ENCODE peak calls at places on chromosomes 5 and 9, in four cellular contexts. O is left ventricle myocardium inferior; C is CD8-positive, alpha-beta memory T cell; A is neural progenitor cell. Q is an unnamed sample.

GRCh38 chr5:178940569-178941360 is at the start of gene ZNF454:
- DNase-seq in A (no peak), O (peak; percentile 93), C (no peak), Q (peak; percentile 97)

GRCh38 chr5:95930141-95930540 is 31.5 kb downstream of the ELL2 start:
- DNase-seq in C (no peak), O (no peak), A (no peak), Q (no peak)

GRCh38 chr5:111966290-111966689 is 209.3 kb upstream of the NREP start:
- DNase-seq in A (no peak), C (no peak), O (no peak), Q (no peak)

GRCh38 chr9:33468797-33469621 is 4.7 kb downstream of the NOL6 start:
- DNase-seq in A (no peak), O (no peak), C (no peak), Q (peak; percentile 66)

GRCh38 chr5:74579215-74579614 is 61.3 kb downstream of the ENC1 start:
- DNase-seq in O (no peak), A (no peak), C (peak; percentile 52), Q (no peak)

GRCh38 chr5:67817652-67818051 is 397.9 kb upstream of the PIK3R1 start:
- DNase-seq in A (no peak), O (no peak), C (no peak), Q (peak; percentile 51)

GRCh38 chr9:21075484-21075883 is 2.3 kb downstream of the IFNB1 start:
- DNase-seq in A (peak; percentile 36), C (no peak), O (no peak), Q (no peak)

GRCh38 chr5:74766348-74766886 is 500 bp downstream of the GFM2 start:
- DNase-seq in O (no peak), A (peak; percentile 48), C (peak; percentile 20), Q (no peak)

GRCh38 chr9:69542942-69543704 is 129.0 kb downstream of the APBA1 start:
- DNase-seq in O (peak; percentile 31), A (peak; percentile 93), C (no peak), Q (no peak)

GRCh38 chr5:68086443-68086842 is 129.1 kb upstream of the PIK3R1 start:
- DNase-seq in A (no peak), C (no peak), O (no peak), Q (no peak)

GRCh38 chr5:74738406-74738805 is 28.5 kb downstream of the GFM2 start:
- DNase-seq in C (no peak), O (no peak), A (no peak), Q (no peak)

GRCh38 chr9:36163840-36164175 is 5.4 kb upstream of the CCIN start:
- DNase-seq in C (no peak), O (no peak), A (no peak), Q (peak; percentile 10)

GRCh38 chr5:121189569-121190305 is 661.9 kb upstream of the FTMT start:
- DNase-seq in O (no peak), C (no peak), A (no peak), Q (no peak)

GRCh38 chr5:159779481-159779880 is 136.8 kb upstream of the ADRA1B start:
- DNase-seq in A (no peak), C (no peak), O (no peak), Q (no peak)

GRCh38 chr9:112921549-112921948 is 30.9 kb upstream of the SLC46A2 start:
- DNase-seq in C (no peak), A (peak; percentile 62), O (no peak), Q (no peak)

GRCh38 chr5:126054593-126055347 is 368.4 kb upstream of the GRAMD2B start:
- DNase-seq in A (no peak), C (no peak), O (no peak), Q (no peak)

GRCh38 chr9:126668058-126668457 is 54.3 kb downstream of the LMX1B start:
- DNase-seq in A (no peak), C (no peak), O (no peak), Q (no peak)

GRCh38 chr5:161544350-161544765 is 2.2 kb downstream of the GABRB2 start:
- DNase-seq in C (no peak), O (no peak), A (peak; percentile 82), Q (no peak)

GRCh38 chr9:15696979-15697378 is 144.1 kb downstream of the CCDC171 start:
- DNase-seq in O (no peak), C (no peak), A (no peak), Q (no peak)

GRCh38 chr5:179792612-179793469 is 945 bp upstream of the LTC4S start:
- DNase-seq in O (peak; percentile 51), C (no peak), A (no peak), Q (no peak)

GRCh38 chr5:132094393-132095076 is 20.9 kb downstream of the CSF2 start:
- DNase-seq in O (no peak), C (no peak), A (no peak), Q (no peak)

GRCh38 chr9:18002718-18003438 is 424.0 kb downstream of the SH3GL2 start:
- DNase-seq in A (no peak), C (no peak), O (no peak), Q (no peak)

GRCh38 chr9:15135167-15135792 is 171.7 kb downstream of the TTC39B start:
- DNase-seq in C (peak; percentile 33), O (no peak), A (peak; percentile 90), Q (no peak)

GRCh38 chr9:70609542-70610286 is 195.3 kb upstream of the KLF9 start:
- DNase-seq in C (no peak), A (no peak), O (no peak), Q (no peak)
- H3K27ac ChIP-seq in C (no peak overlapping the region), A (no peak overlapping the region), O (peak overlapping the region; percentile 60), Q (no peak overlapping the region)

GRCh38 chr5:71533614-71534013 is 53.5 kb upstream of the MCCC2 start:
- DNase-seq in C (peak; percentile 34), A (no peak), O (no peak), Q (no peak)

GRCh38 chr5:71533142-71533541 is 54.0 kb upstream of the MCCC2 start:
- DNase-seq in A (no peak), O (no peak), C (no peak), Q (no peak)

GRCh38 chr5:71537681-71538080 is 49.5 kb upstream of the MCCC2 start:
- DNase-seq in O (no peak), A (peak; percentile 18), C (no peak), Q (no peak)
- H3K36me3 ChIP-seq in O (peaks cover 66% of the 10 kb centered on the region), A (peaks cover 26% of the 10 kb centered on the region), C (peaks cover 19% of the 10 kb centered on the region), Q (peaks cover 11% of the 10 kb centered on the region)

DNA sequence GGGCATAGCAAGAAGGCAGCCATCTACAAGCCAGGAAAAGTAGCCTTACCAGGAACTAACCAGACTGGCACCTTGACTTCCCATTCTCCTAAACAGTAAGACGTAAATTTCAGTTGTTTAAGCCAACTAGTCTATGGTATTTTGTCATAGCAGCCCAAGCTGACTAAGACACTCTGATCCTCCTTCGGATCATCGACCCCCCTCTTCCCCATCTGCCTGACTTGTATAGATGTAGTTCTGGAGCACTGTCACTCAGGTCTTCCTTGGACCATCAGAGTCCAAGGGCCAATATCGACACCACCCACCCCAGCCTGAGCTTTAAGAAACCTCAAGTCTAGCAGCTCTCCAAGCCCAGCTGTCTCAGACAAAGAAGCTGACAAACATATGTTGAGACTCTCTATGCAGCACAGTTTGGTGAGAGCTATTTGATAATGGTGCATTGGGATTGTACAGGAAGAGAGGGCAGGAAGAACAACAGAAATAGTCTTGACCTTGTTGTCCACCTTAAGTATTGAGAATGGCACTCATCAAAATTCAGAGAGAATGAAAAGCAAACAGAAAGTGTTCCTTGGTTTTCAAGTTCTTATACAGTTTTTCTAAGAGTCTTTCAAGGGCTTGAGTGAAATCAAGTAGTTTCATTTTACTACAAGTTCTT is 122.4 kb upstream of the RAI14 start:
- DNase-seq in A (no peak), O (no peak), C (no peak), Q (no peak)
- H3K27ac ChIP-seq in A (no peak overlapping the region), O (no peak overlapping the region), C (no peak overlapping the region), Q (no peak overlapping the region)

GRCh38 chr5:168455201-168455600 is 31.1 kb upstream of the RARS1 start:
- DNase-seq in A (no peak), C (no peak), O (no peak), Q (no peak)

GRCh38 chr5:168464214-168464613 is 22.1 kb upstream of the RARS1 start:
- DNase-seq in O (no peak), A (no peak), C (no peak), Q (no peak)

GRCh38 chr5:168464641-168465040 is 21.6 kb upstream of the RARS1 start:
- DNase-seq in O (no peak), C (no peak), A (no peak), Q (no peak)

GRCh38 chr5:168457542-168457941 is 28.7 kb upstream of the RARS1 start:
- DNase-seq in A (no peak), O (no peak), C (no peak), Q (no peak)

GRCh38 chr5:168460606-168461005 is 25.7 kb upstream of the RARS1 start:
- DNase-seq in C (no peak), A (no peak), O (no peak), Q (no peak)
- H3K36me3 ChIP-seq in C (no peaks in the 10 kb centered on the region), A (no peaks in the 10 kb centered on the region), O (no peaks in the 10 kb centered on the region), Q (peaks cover 57% of the 10 kb centered on the region)

DNA sequence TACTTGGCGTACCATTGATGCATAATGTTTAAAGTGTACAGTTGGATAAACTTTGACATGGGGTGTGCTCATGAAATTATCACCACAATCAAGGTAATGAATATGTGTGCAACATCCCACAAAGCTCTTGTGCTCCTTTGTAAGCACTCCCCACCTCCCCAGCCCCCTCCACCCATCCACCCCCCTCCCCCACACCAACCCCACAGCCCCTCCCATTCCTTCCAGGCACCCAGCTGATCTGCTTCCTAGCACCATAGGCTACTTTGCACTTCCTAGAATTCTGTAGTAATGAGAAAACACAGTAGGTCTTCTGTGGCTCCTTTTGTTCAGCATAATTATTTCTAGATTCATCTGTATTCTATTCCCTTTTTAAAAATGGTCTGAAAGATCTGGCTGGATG is 24.5 kb downstream of the FGD3 start:
- DNase-seq in O (no peak), A (no peak), C (no peak), Q (no peak)
- H3K27ac ChIP-seq in O (no peak overlapping the region), A (no peak overlapping the region), C (no peak overlapping the region), Q (no peak overlapping the region)

DNA sequence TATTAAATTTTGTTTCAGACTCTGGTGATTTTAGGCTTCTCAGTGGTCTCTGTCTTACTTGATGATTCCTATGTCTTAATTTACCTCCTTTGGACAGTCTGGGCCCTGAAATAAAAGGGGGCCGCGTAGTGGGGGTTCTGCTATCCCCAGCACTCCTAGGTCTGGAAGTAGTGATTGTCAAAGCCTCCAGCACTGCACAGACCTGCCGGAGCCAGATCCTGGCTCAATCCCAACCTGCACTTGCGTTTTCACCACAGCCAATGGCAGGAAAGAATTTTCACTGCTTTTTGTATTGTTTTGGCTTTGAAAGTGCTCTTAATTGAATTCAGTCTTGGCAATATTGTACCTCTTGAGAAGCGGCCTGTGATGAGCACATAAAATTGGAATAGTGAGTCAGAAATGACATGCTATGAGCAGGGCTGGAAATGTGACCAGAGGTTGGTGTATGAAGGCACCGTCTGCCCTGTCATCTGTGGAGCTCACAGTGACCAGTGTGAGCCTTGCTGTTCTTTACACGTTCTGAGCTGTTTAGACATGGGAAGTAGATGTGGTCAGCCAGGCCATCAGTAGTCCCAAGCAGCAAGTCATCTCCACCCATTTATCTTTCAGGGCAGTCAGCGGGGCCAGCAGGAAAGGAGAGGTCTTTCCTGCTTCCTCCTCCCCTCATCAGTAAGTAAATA is 41.5 kb downstream of the SECISBP2 start:
- DNase-seq in A (no peak), O (no peak), C (no peak), Q (no peak)
- H3K36me3 ChIP-seq in A (no peaks in the 10 kb centered on the region), O (peaks cover 71% of the 10 kb centered on the region), C (peaks cover 81% of the 10 kb centered on the region), Q (peaks cover 50% of the 10 kb centered on the region)

Q was measured in kidney.